ENCODE peak calls at places on chromosomes 1 and 21, in ten cellular contexts. U is tibial nerve; V is anterior cingulate cortex; D is RPMI7951; T is nephron progenitor cell; X is cardiac septum; M is effector memory CD8-positive, alpha-beta T cell; Q is fibroblast of lung; N is NCI-H146; P is AG09309. S is an unnamed sample.

GRCh38 chr21:29346281-29346680 is 47.6 kb downstream of the BACH1 start:
- DNase-seq in P (no peak), V (no peak), D (no peak), Q (no peak), U (no peak), T (no peak), N (no peak), M (no peak), X (no peak), S (no peak)

GRCh38 chr1:17621691-17622090 is 82.2 kb downstream of the ARHGEF10L start:
- DNase-seq in D (no peak), V (no peak), N (no peak), P (no peak), Q (no peak), M (no peak), T (no peak), X (no peak), U (no peak), S (no peak)

GRCh38 chr1:9289724-9290493 is 2.8 kb upstream of the SPSB1 start:
- DNase-seq in T (no peak), V (no peak), X (no peak), N (no peak), D (peak), M (no peak), P (peak), U (peak), Q (peak), S (no peak)

GRCh38 chr1:226677121-226678020 is 61.7 kb downstream of the ITPKB start:
- DNase-seq in X (peak), P (peak), T (no peak), M (peak), D (peak), U (peak), N (no peak), Q (peak), V (peak), S (peak)

GRCh38 chr1:11132571-11133293 is 33.1 kb upstream of the EXOSC10 start:
- DNase-seq in M (no peak), X (no peak), P (no peak), Q (no peak), T (no peak), V (no peak), U (no peak), N (no peak), D (no peak), S (no peak)

GRCh38 chr1:67732750-67733151 is 47.8 kb downstream of the GADD45A start:
- DNase-seq in U (no peak), D (peak), N (no peak), Q (peak), P (no peak), T (no peak), M (no peak), X (no peak), V (no peak), S (no peak)

GRCh38 chr1:235867903-235868469 is 1.3 kb upstream of the LYST start:
- DNase-seq in P (no peak), N (no peak), U (no peak), M (peak), V (no peak), Q (no peak), D (no peak), X (no peak), T (no peak), S (no peak)

GRCh38 chr1:55156093-55156492 is 59.1 kb downstream of the USP24 start:
- DNase-seq in Q (peak), T (no peak), U (no peak), X (no peak), M (no peak), D (no peak), P (no peak), V (no peak), N (no peak), S (no peak)